ENCODE peak calls at places on chromosomes 6 and 20, in ten cellular contexts. One of them, this sample, is unnamed.

GRCh38 chr20:45366631-45367030 is 3.7 kb downstream of the SYS1 start:
- DNase-seq in endothelial cell of umbilical vein: no peak
- DNase-seq in tibial nerve: no peak
- DNase-seq in breast epithelium: no peak
- DNase-seq in ovary: no peak
- DNase-seq in spleen: no peak
- DNase-seq in vagina: no peak
- DNase-seq in upper lobe of left lung: no peak
- DNase-seq in body of pancreas: no peak
- DNase-seq in transverse colon: no peak
- DNase-seq in this sample: no peak

GRCh38 chr6:85432554-85432953 is 17.3 kb upstream of the NT5E start:
- DNase-seq in ovary: no peak
- DNase-seq in breast epithelium: no peak
- DNase-seq in tibial nerve: no peak
- DNase-seq in vagina: no peak
- DNase-seq in body of pancreas: no peak
- DNase-seq in endothelial cell of umbilical vein: peak; percentile 54
- DNase-seq in spleen: no peak
- DNase-seq in upper lobe of left lung: no peak
- DNase-seq in transverse colon: no peak
- DNase-seq in this sample: no peak

GRCh38 chr6:5619249-5619648 is 357.9 kb downstream of the FARS2 start:
- DNase-seq in spleen: peak; percentile 84
- DNase-seq in ovary: no peak
- DNase-seq in breast epithelium: no peak
- DNase-seq in endothelial cell of umbilical vein: no peak
- DNase-seq in body of pancreas: no peak
- DNase-seq in vagina: no peak
- DNase-seq in tibial nerve: no peak
- DNase-seq in upper lobe of left lung: no peak
- DNase-seq in transverse colon: no peak
- DNase-seq in this sample: no peak

GRCh38 chr6:161569071-161569470 is 295.2 kb upstream of the AGPAT4 start:
- DNase-seq in transverse colon: no peak
- DNase-seq in ovary: no peak
- DNase-seq in vagina: no peak
- DNase-seq in tibial nerve: no peak
- DNase-seq in breast epithelium: no peak
- DNase-seq in upper lobe of left lung: no peak
- DNase-seq in spleen: no peak
- DNase-seq in endothelial cell of umbilical vein: no peak
- DNase-seq in body of pancreas: no peak
- DNase-seq in this sample: no peak

GRCh38 chr6:41489284-41489851 is 56.8 kb upstream of the FOXP4 start:
- DNase-seq in endothelial cell of umbilical vein: no peak
- DNase-seq in body of pancreas: no peak
- DNase-seq in vagina: no peak
- DNase-seq in spleen: peak; percentile 56
- DNase-seq in breast epithelium: no peak
- DNase-seq in transverse colon: no peak
- DNase-seq in ovary: no peak
- DNase-seq in upper lobe of left lung: peak; percentile 81
- DNase-seq in tibial nerve: peak; percentile 40
- DNase-seq in this sample: no peak

GRCh38 chr6:169556238-169556637 is 145.6 kb downstream of the WDR27 start:
- DNase-seq in ovary: no peak
- DNase-seq in spleen: no peak
- DNase-seq in body of pancreas: no peak
- DNase-seq in breast epithelium: no peak
- DNase-seq in endothelial cell of umbilical vein: no peak
- DNase-seq in vagina: no peak
- DNase-seq in tibial nerve: no peak
- DNase-seq in transverse colon: no peak
- DNase-seq in upper lobe of left lung: no peak
- DNase-seq in this sample: no peak

GRCh38 chr6:159360306-159360705 is 191.1 kb downstream of the FNDC1 start:
- DNase-seq in tibial nerve: no peak
- DNase-seq in upper lobe of left lung: no peak
- DNase-seq in body of pancreas: no peak
- DNase-seq in transverse colon: no peak
- DNase-seq in ovary: no peak
- DNase-seq in breast epithelium: no peak
- DNase-seq in vagina: no peak
- DNase-seq in endothelial cell of umbilical vein: no peak
- DNase-seq in spleen: no peak
- DNase-seq in this sample: no peak

GRCh38 chr20:23782366-23782983 is 31.7 kb upstream of the CST1 start:
- DNase-seq in upper lobe of left lung: no peak
- DNase-seq in breast epithelium: no peak
- DNase-seq in ovary: no peak
- DNase-seq in transverse colon: no peak
- DNase-seq in body of pancreas: peak; percentile 18
- DNase-seq in vagina: no peak
- DNase-seq in spleen: no peak
- DNase-seq in endothelial cell of umbilical vein: peak; percentile 29
- DNase-seq in tibial nerve: no peak
- DNase-seq in this sample: no peak

GRCh38 chr6:19690676-19691075 is 146.5 kb upstream of the ID4 start:
- DNase-seq in spleen: no peak
- DNase-seq in body of pancreas: no peak
- DNase-seq in breast epithelium: no peak
- DNase-seq in transverse colon: no peak
- DNase-seq in ovary: no peak
- DNase-seq in upper lobe of left lung: no peak
- DNase-seq in tibial nerve: no peak
- DNase-seq in endothelial cell of umbilical vein: no peak
- DNase-seq in vagina: no peak
- DNase-seq in this sample: no peak

GRCh38 chr6:124917769-124918168 is 44.5 kb upstream of the RNF217 start:
- DNase-seq in transverse colon: no peak
- DNase-seq in endothelial cell of umbilical vein: no peak
- DNase-seq in body of pancreas: no peak
- DNase-seq in upper lobe of left lung: no peak
- DNase-seq in breast epithelium: no peak
- DNase-seq in spleen: no peak
- DNase-seq in tibial nerve: no peak
- DNase-seq in vagina: no peak
- DNase-seq in ovary: no peak
- DNase-seq in this sample: no peak

GRCh38 chr6:79353226-79353625 is 118.7 kb upstream of the HMGN3 start:
- DNase-seq in breast epithelium: no peak
- DNase-seq in transverse colon: no peak
- DNase-seq in endothelial cell of umbilical vein: no peak
- DNase-seq in tibial nerve: no peak
- DNase-seq in upper lobe of left lung: no peak
- DNase-seq in ovary: no peak
- DNase-seq in body of pancreas: no peak
- DNase-seq in vagina: no peak
- DNase-seq in spleen: no peak
- DNase-seq in this sample: no peak

GRCh38 chr6:89792881-89793280 is 26.7 kb downstream of the MDN1 start:
- DNase-seq in transverse colon: peak; percentile 13
- DNase-seq in tibial nerve: no peak
- DNase-seq in vagina: no peak
- DNase-seq in ovary: no peak
- DNase-seq in breast epithelium: no peak
- DNase-seq in spleen: no peak
- DNase-seq in body of pancreas: no peak
- DNase-seq in upper lobe of left lung: no peak
- DNase-seq in endothelial cell of umbilical vein: peak; percentile 46
- DNase-seq in this sample: no peak

GRCh38 chr6:150606258-150607043 is 6.8 kb downstream of the PLEKHG1 start:
- DNase-seq in transverse colon: no peak
- DNase-seq in spleen: no peak
- DNase-seq in ovary: no peak
- DNase-seq in body of pancreas: no peak
- DNase-seq in breast epithelium: no peak
- DNase-seq in endothelial cell of umbilical vein: no peak
- DNase-seq in upper lobe of left lung: no peak
- DNase-seq in tibial nerve: no peak
- DNase-seq in vagina: no peak
- DNase-seq in this sample: peak; percentile 34

GRCh38 chr6:138971601-138972000 is 16.5 kb downstream of the REPS1 start:
- DNase-seq in tibial nerve: no peak
- DNase-seq in transverse colon: no peak
- DNase-seq in endothelial cell of umbilical vein: peak; percentile 21
- DNase-seq in ovary: no peak
- DNase-seq in breast epithelium: no peak
- DNase-seq in spleen: no peak
- DNase-seq in upper lobe of left lung: no peak
- DNase-seq in vagina: no peak
- DNase-seq in body of pancreas: no peak
- DNase-seq in this sample: no peak

GRCh38 chr6:22436134-22436533 is 133.2 kb upstream of the HDGFL1 start:
- DNase-seq in ovary: no peak
- DNase-seq in spleen: no peak
- DNase-seq in endothelial cell of umbilical vein: no peak
- DNase-seq in vagina: no peak
- DNase-seq in breast epithelium: no peak
- DNase-seq in upper lobe of left lung: no peak
- DNase-seq in transverse colon: no peak
- DNase-seq in body of pancreas: no peak
- DNase-seq in tibial nerve: no peak
- DNase-seq in this sample: no peak

GRCh38 chr6:13886949-13887348 is 37.8 kb upstream of the RNF182 start:
- DNase-seq in transverse colon: no peak
- DNase-seq in body of pancreas: no peak
- DNase-seq in ovary: no peak
- DNase-seq in endothelial cell of umbilical vein: no peak
- DNase-seq in spleen: no peak
- DNase-seq in breast epithelium: no peak
- DNase-seq in upper lobe of left lung: no peak
- DNase-seq in vagina: no peak
- DNase-seq in tibial nerve: no peak
- DNase-seq in this sample: no peak

GRCh38 chr6:82365011-82365751 is 1.6 kb downstream of the TPBG start:
- DNase-seq in vagina: no peak
- DNase-seq in tibial nerve: no peak
- DNase-seq in breast epithelium: peak; percentile 53
- DNase-seq in body of pancreas: peak; percentile 27
- DNase-seq in ovary: peak; percentile 38
- DNase-seq in spleen: peak; percentile 74
- DNase-seq in upper lobe of left lung: peak; percentile 88
- DNase-seq in transverse colon: peak; percentile 16
- DNase-seq in endothelial cell of umbilical vein: peak; percentile 24
- DNase-seq in this sample: no peak

GRCh38 chr20:63835031-63835858 is 4.2 kb upstream of the ZBTB46 start:
- DNase-seq in body of pancreas: peak; percentile 88
- DNase-seq in spleen: peak; percentile 90
- DNase-seq in breast epithelium: peak; percentile 88
- DNase-seq in ovary: peak; percentile 96
- DNase-seq in transverse colon: peak; percentile 85
- DNase-seq in vagina: no peak
- DNase-seq in endothelial cell of umbilical vein: peak; percentile 82
- DNase-seq in upper lobe of left lung: peak; percentile 87
- DNase-seq in tibial nerve: peak; percentile 89
- DNase-seq in this sample: peak; percentile 88

DNA sequence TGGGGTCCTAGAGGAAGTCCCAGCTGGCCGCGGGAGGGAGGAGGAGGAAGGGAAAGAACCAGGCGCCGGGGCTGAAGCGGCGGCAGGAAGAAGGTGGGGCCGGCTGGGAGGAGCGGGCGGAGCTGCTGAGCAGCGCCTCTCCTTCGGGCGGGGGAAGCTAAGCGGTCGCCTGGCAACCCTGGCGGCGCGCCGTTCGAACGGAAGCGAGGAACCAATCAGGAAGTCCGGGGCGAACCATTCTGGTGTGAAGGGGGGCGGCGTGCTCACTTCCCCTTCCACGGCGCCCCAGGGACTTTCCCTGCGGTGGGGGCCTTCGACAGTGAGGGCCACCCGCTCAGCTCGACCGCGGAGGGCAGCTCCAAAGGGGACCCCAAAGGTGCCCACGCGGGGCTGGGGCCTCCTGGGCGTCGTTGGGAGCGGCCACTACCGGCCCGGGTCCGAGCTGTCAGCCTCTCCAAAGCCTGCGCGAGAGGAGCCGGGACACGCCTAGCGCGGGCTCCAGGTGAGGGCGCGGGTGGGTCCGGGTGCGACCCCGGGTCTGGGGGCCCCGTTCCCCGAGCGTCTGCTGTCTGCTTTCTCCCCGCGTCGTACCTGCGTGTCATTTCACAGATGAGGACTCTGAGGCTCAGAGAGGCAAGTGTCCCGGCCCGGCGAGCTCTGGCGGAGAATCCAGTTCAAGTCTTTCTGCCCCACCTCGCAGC is at the start of gene FAM110A:
- DNase-seq in upper lobe of left lung: peak; percentile 99
- DNase-seq in spleen: peak; percentile 99
- DNase-seq in ovary: peak; percentile 97
- DNase-seq in vagina: no peak
- DNase-seq in breast epithelium: peak; percentile 96
- DNase-seq in tibial nerve: peak; percentile 96
- DNase-seq in body of pancreas: peak; percentile 97
- DNase-seq in endothelial cell of umbilical vein: peak; percentile 94
- DNase-seq in transverse colon: peak; percentile 98
- DNase-seq in this sample: peak; percentile 97
- TF ChIP-seq POLR2A in upper lobe of left lung: peak; percentile 64
- TF ChIP-seq POLR2A in spleen: no peak
- TF ChIP-seq POLR2A in ovary: no peak
- TF ChIP-seq POLR2A in vagina: no peak
- TF ChIP-seq POLR2A in breast epithelium: no peak
- TF ChIP-seq POLR2A in tibial nerve: no peak
- TF ChIP-seq POLR2A in body of pancreas: no peak
- TF ChIP-seq POLR2A in endothelial cell of umbilical vein: no peak
- TF ChIP-seq POLR2A in transverse colon: peak; percentile 31
- TF ChIP-seq POLR2A in this sample: no peak

GRCh38 chr6:6686176-6686575 is 97.7 kb downstream of the LY86 start:
- DNase-seq in ovary: no peak
- DNase-seq in body of pancreas: no peak
- DNase-seq in upper lobe of left lung: no peak
- DNase-seq in transverse colon: no peak
- DNase-seq in vagina: no peak
- DNase-seq in spleen: no peak
- DNase-seq in breast epithelium: no peak
- DNase-seq in tibial nerve: no peak
- DNase-seq in endothelial cell of umbilical vein: no peak
- DNase-seq in this sample: no peak
- H3K4me3 ChIP-seq in ovary: no peak overlapping the region
- H3K4me3 ChIP-seq in body of pancreas: no peak overlapping the region
- H3K4me3 ChIP-seq in upper lobe of left lung: no peak overlapping the region
- H3K4me3 ChIP-seq in transverse colon: no peak overlapping the region
- H3K4me3 ChIP-seq in vagina: no peak overlapping the region
- H3K4me3 ChIP-seq in spleen: no peak overlapping the region
- H3K4me3 ChIP-seq in breast epithelium: no peak overlapping the region
- H3K4me3 ChIP-seq in tibial nerve: no peak overlapping the region
- H3K4me3 ChIP-seq in endothelial cell of umbilical vein: no peak overlapping the region
- H3K4me3 ChIP-seq in this sample: no peak overlapping the region

GRCh38 chr6:30071081-30071818 is 4.3 kb downstream of the PPP1R11 start:
- DNase-seq in ovary: peak; percentile 70
- DNase-seq in endothelial cell of umbilical vein: peak; percentile 11
- DNase-seq in transverse colon: no peak
- DNase-seq in body of pancreas: no peak
- DNase-seq in spleen: peak; percentile 79
- DNase-seq in upper lobe of left lung: peak; percentile 85
- DNase-seq in breast epithelium: no peak
- DNase-seq in vagina: no peak
- DNase-seq in tibial nerve: no peak
- DNase-seq in this sample: peak; percentile 38
- H3K27me3 ChIP-seq in ovary: no peaks in the 10 kb centered on the region
- H3K27me3 ChIP-seq in endothelial cell of umbilical vein: peaks cover 61% of the 10 kb centered on the region
- H3K27me3 ChIP-seq in transverse colon: peaks cover 60% of the 10 kb centered on the region
- H3K27me3 ChIP-seq in body of pancreas: no peaks in the 10 kb centered on the region
- H3K27me3 ChIP-seq in spleen: peaks cover 60% of the 10 kb centered on the region
- H3K27me3 ChIP-seq in upper lobe of left lung: peaks cover 24% of the 10 kb centered on the region
- H3K27me3 ChIP-seq in breast epithelium: no peaks in the 10 kb centered on the region
- H3K27me3 ChIP-seq in vagina: no peaks in the 10 kb centered on the region
- H3K27me3 ChIP-seq in tibial nerve: no peaks in the 10 kb centered on the region
- H3K27me3 ChIP-seq in this sample: peaks cover 17% of the 10 kb centered on the region

GRCh38 chr20:4038047-4038459 is 22.7 kb upstream of the RNF24 start:
- DNase-seq in transverse colon: peak; percentile 67
- DNase-seq in breast epithelium: peak; percentile 56
- DNase-seq in tibial nerve: peak; percentile 55
- DNase-seq in endothelial cell of umbilical vein: no peak
- DNase-seq in body of pancreas: no peak
- DNase-seq in upper lobe of left lung: peak; percentile 63
- DNase-seq in vagina: no peak
- DNase-seq in spleen: peak; percentile 93
- DNase-seq in ovary: peak; percentile 49
- DNase-seq in this sample: peak; percentile 64
- TF ChIP-seq POLR2A in transverse colon: no peak
- TF ChIP-seq POLR2A in breast epithelium: no peak
- TF ChIP-seq POLR2A in tibial nerve: no peak
- TF ChIP-seq POLR2A in endothelial cell of umbilical vein: no peak
- TF ChIP-seq POLR2A in body of pancreas: no peak
- TF ChIP-seq POLR2A in upper lobe of left lung: no peak
- TF ChIP-seq POLR2A in vagina: no peak
- TF ChIP-seq POLR2A in spleen: no peak
- TF ChIP-seq POLR2A in ovary: no peak
- TF ChIP-seq POLR2A in this sample: no peak

This sample was measured in heart left ventricle.